ENCODE peak calls at places on chromosomes 13 and 19, in five cellular contexts. One of them, this sample, is unnamed.

GRCh38 chr19:11570039-11570462 is 7.4 kb downstream of the ACP5 start:
- DNase-seq in cardiac fibroblast: no peak
- DNase-seq in kidney epithelial cell: no peak
- DNase-seq in AG04450: no peak
- DNase-seq in ovary: no peak
- DNase-seq in this sample: no peak

GRCh38 chr19:40441719-40442253 is 2.3 kb downstream of the SERTAD3 start:
- DNase-seq in kidney epithelial cell: no peak
- DNase-seq in AG04450: no peak
- DNase-seq in cardiac fibroblast: no peak
- DNase-seq in ovary: no peak
- DNase-seq in this sample: no peak

GRCh38 chr13:28173793-28174192 is 35.4 kb downstream of the PAN3 start:
- DNase-seq in AG04450: no peak
- DNase-seq in ovary: no peak
- DNase-seq in kidney epithelial cell: no peak
- DNase-seq in cardiac fibroblast: no peak
- DNase-seq in this sample: no peak

GRCh38 chr19:3987619-3988371 is 2.5 kb upstream of the EEF2 start:
- DNase-seq in kidney epithelial cell: peak
- DNase-seq in AG04450: peak
- DNase-seq in cardiac fibroblast: peak
- DNase-seq in ovary: peak
- DNase-seq in this sample: peak

GRCh38 chr13:42398542-42398941 is 126.6 kb downstream of the AKAP11 start:
- DNase-seq in ovary: no peak
- DNase-seq in kidney epithelial cell: no peak
- DNase-seq in AG04450: no peak
- DNase-seq in cardiac fibroblast: no peak
- DNase-seq in this sample: no peak

GRCh38 chr13:28590450-28590849 is 68.5 kb upstream of the POMP start:
- DNase-seq in cardiac fibroblast: no peak
- DNase-seq in AG04450: no peak
- DNase-seq in ovary: no peak
- DNase-seq in kidney epithelial cell: no peak
- DNase-seq in this sample: no peak

GRCh38 chr19:9597027-9597426 is 12.7 kb upstream of the ZNF121 start:
- DNase-seq in ovary: no peak
- DNase-seq in cardiac fibroblast: peak
- DNase-seq in kidney epithelial cell: no peak
- DNase-seq in AG04450: no peak
- DNase-seq in this sample: no peak

GRCh38 chr13:31703780-31704179 is 35.5 kb upstream of the RXFP2 start:
- DNase-seq in kidney epithelial cell: no peak
- DNase-seq in ovary: no peak
- DNase-seq in cardiac fibroblast: no peak
- DNase-seq in AG04450: no peak
- DNase-seq in this sample: no peak

GRCh38 chr13:23986619-23987018 is 89.3 kb upstream of the C1QTNF9B start:
- DNase-seq in ovary: no peak
- DNase-seq in AG04450: peak
- DNase-seq in cardiac fibroblast: peak
- DNase-seq in kidney epithelial cell: no peak
- DNase-seq in this sample: no peak

GRCh38 chr19:7618366-7618765 is 11.0 kb downstream of the XAB2 start:
- DNase-seq in cardiac fibroblast: no peak
- DNase-seq in kidney epithelial cell: no peak
- DNase-seq in AG04450: no peak
- DNase-seq in ovary: no peak
- DNase-seq in this sample: peak

GRCh38 chr19:39251081-39251480 is 2.4 kb upstream of the IFNL4 start:
- DNase-seq in kidney epithelial cell: no peak
- DNase-seq in AG04450: no peak
- DNase-seq in cardiac fibroblast: no peak
- DNase-seq in ovary: no peak
- DNase-seq in this sample: no peak

GRCh38 chr19:16540948-16541347 is 1.3 kb downstream of the CHERP start:
- DNase-seq in kidney epithelial cell: no peak
- DNase-seq in AG04450: no peak
- DNase-seq in cardiac fibroblast: no peak
- DNase-seq in ovary: no peak
- DNase-seq in this sample: no peak
- H3K4me3 ChIP-seq in kidney epithelial cell: peak
- H3K4me3 ChIP-seq in AG04450: peak
- H3K4me3 ChIP-seq in cardiac fibroblast: peak
- H3K4me3 ChIP-seq in ovary: peak
- H3K4me3 ChIP-seq in this sample: no peak

DNA sequence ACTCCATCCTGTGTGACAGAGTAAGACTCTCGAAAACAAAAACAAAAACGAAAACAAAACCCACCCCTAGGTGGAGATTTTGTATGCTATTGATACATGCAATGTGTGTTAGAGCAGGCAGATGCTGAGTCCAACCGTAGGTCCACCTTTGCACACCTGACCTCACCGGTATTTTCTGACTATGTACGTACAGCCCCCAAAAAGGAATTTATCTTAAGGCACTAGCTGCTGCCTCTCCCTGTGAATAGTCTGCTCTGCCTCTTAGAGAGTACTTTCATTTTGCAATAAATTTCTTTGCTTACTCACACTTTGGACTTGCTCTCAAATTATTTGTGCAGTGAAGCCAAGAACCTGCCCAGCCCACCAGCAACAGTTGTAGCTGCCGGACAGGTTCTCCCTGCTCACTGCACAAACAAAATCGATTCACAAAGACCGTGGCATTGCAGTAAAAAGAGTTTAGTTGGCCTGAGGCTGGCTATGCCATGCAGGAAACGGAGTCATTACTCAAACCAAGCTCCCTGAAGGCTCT is 8.2 kb upstream of the ZNF77 start:
- DNase-seq in cardiac fibroblast: peak
- DNase-seq in ovary: no peak
- DNase-seq in kidney epithelial cell: peak
- DNase-seq in AG04450: no peak
- DNase-seq in this sample: peak
- TF ChIP-seq CTCF in cardiac fibroblast: no peak
- TF ChIP-seq CTCF in ovary: no peak
- TF ChIP-seq CTCF in kidney epithelial cell: no peak
- TF ChIP-seq CTCF in AG04450: no peak
- TF ChIP-seq CTCF in this sample: no peak

GRCh38 chr13:110615005-110615321 is 382 bp upstream of the NAXD start:
- DNase-seq in cardiac fibroblast: no peak
- DNase-seq in AG04450: no peak
- DNase-seq in ovary: no peak
- DNase-seq in kidney epithelial cell: no peak
- DNase-seq in this sample: no peak
- H3K4me3 ChIP-seq in cardiac fibroblast: peak
- H3K4me3 ChIP-seq in AG04450: peak
- H3K4me3 ChIP-seq in ovary: peak
- H3K4me3 ChIP-seq in kidney epithelial cell: peak
- H3K4me3 ChIP-seq in this sample: peak

GRCh38 chr19:18428837-18429674 is 8.9 kb downstream of the ISYNA1 start:
- DNase-seq in kidney epithelial cell: no peak
- DNase-seq in cardiac fibroblast: peak
- DNase-seq in AG04450: no peak
- DNase-seq in ovary: peak
- DNase-seq in this sample: no peak
- TF ChIP-seq CTCF in kidney epithelial cell: peak
- TF ChIP-seq CTCF in cardiac fibroblast: no peak
- TF ChIP-seq CTCF in AG04450: no peak
- TF ChIP-seq CTCF in ovary: no peak
- TF ChIP-seq CTCF in this sample: no peak

DNA sequence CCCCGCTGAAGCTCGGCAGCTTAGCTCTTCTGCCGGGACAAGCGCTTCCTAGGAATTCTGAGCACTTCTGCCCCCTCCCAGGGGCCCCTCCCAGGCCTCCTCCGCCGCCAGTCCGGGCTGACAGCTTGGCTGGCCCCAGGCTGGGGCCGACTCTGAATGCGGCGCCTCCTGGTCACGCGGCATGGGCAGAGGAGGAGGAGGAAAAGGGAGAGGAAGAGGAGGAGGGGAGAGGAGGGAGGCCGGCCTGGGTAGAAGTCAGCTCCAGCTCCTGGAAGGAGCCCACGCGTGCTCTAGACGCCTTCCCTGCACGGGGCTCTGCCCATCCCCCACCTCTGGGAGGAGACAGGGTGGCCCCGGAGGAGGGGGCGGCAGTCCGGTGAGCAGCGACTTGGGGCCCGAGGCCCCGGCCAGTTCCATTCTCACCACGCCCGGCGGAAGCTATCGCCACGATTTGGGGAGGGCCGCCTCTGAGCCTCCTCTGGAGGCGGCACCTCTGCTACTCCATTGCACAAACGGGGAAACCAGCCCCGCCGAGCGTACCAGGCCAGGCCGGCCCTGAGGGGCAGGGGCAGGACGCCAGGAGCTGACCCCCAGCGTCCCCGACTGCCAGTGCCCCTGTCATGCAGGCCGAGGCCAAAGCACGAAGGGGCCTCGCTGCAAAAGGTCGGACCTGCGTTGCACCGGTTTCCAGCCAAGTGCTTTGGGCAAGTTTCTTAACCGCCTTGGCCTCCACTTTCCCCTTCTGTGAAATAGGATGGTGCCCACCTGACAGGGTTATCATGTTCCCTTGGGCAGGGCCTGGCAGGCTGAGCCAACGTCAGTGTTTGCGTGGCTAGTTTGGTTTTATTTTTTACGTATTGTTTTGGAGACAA is 31.6 kb downstream of the CCNE1 start:
- DNase-seq in ovary: peak
- DNase-seq in AG04450: no peak
- DNase-seq in cardiac fibroblast: peak
- DNase-seq in kidney epithelial cell: no peak
- DNase-seq in this sample: peak
- H3K4me3 ChIP-seq in ovary: peak
- H3K4me3 ChIP-seq in AG04450: no peak
- H3K4me3 ChIP-seq in cardiac fibroblast: peak
- H3K4me3 ChIP-seq in kidney epithelial cell: no peak
- H3K4me3 ChIP-seq in this sample: no peak

DNA sequence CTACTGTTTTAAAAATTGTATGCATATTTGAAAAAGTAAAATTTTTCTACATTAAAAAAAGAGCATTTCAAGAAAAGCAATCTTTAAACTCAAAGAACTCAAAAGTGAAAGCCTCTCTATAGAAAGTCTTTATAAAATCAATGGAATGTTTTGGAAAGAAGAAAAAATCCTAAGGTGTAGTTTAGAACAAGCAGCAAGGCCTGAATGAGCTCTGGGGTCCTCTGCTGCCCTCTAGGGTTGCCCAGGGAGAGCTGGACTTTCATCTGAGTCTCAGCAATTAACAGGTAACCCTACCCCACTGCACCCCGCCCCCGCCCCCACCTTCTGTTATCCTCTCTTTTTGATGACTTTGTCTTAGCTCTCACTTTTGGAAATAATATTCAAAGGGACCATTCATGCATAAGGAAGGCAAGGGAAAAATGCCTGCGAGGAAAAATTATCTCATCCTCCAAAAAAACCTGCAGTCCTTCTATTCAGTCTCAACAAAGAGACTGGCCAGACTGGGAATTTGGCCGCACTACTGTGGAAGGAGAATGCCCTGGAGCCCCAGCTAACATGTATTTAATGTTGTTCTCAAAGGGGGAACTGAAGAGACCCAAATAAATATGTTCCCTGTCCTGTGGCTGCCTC is 24.1 kb downstream of the SLC25A30 start:
- DNase-seq in cardiac fibroblast: peak
- DNase-seq in ovary: no peak
- DNase-seq in kidney epithelial cell: peak
- DNase-seq in AG04450: no peak
- DNase-seq in this sample: peak
- TF ChIP-seq CTCF in cardiac fibroblast: peak
- TF ChIP-seq CTCF in ovary: no peak
- TF ChIP-seq CTCF in kidney epithelial cell: peak
- TF ChIP-seq CTCF in AG04450: peak
- TF ChIP-seq CTCF in this sample: peak

GRCh38 chr19:33176670-33177416 is 17.3 kb upstream of the LRP3 start:
- DNase-seq in ovary: peak
- DNase-seq in kidney epithelial cell: peak
- DNase-seq in AG04450: peak
- DNase-seq in cardiac fibroblast: peak
- DNase-seq in this sample: peak

GRCh38 chr19:33174186-33174585 is 19.9 kb upstream of the LRP3 start:
- DNase-seq in cardiac fibroblast: no peak
- DNase-seq in kidney epithelial cell: no peak
- DNase-seq in AG04450: no peak
- DNase-seq in ovary: no peak
- DNase-seq in this sample: no peak

GRCh38 chr19:33175156-33175782 is 18.9 kb upstream of the LRP3 start:
- DNase-seq in ovary: no peak
- DNase-seq in kidney epithelial cell: no peak
- DNase-seq in AG04450: no peak
- DNase-seq in cardiac fibroblast: no peak
- DNase-seq in this sample: no peak

GRCh38 chr19:33175886-33176669 is 18.1 kb upstream of the LRP3 start:
- DNase-seq in kidney epithelial cell: no peak
- DNase-seq in cardiac fibroblast: peak
- DNase-seq in ovary: peak
- DNase-seq in AG04450: no peak
- DNase-seq in this sample: peak

DNA sequence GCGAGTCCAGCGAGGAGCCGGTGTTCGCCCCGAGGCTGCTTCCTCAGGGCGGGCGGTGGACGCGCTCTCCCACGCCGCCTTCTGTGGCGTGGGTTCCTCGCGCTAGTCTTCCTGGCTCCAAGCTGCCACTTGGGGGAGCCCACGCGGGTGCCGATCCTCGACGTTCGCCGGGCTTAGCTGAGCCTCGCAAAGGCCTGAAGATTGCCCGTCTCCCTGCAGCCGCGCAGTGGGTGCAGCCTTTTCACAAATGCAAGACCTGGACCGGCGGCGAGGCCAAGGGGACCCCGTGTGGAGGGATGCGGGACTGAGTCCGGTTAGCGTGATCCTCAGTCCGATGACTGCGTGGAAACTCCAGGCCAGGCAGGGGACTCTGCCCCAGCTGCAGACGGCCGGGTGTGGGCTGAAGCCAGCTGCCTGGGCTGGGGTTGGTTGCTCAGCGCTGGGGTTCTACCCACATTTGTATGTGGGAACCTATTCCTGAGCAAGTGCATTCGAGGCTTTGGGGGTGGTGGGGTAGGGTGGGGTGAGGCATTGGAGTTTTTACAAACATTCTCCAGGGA is 16.6 kb upstream of the LRP3 start:
- DNase-seq in kidney epithelial cell: no peak
- DNase-seq in AG04450: no peak
- DNase-seq in cardiac fibroblast: no peak
- DNase-seq in ovary: no peak
- DNase-seq in this sample: peak
- H3K4me3 ChIP-seq in kidney epithelial cell: peak
- H3K4me3 ChIP-seq in AG04450: peak
- H3K4me3 ChIP-seq in cardiac fibroblast: peak
- H3K4me3 ChIP-seq in ovary: peak
- H3K4me3 ChIP-seq in this sample: peak

GRCh38 chr13:39215971-39216370 is 177.7 kb downstream of the NHLRC3 start:
- DNase-seq in AG04450: no peak
- DNase-seq in kidney epithelial cell: no peak
- DNase-seq in cardiac fibroblast: no peak
- DNase-seq in ovary: no peak
- DNase-seq in this sample: no peak

GRCh38 chr13:39209731-39210633 is 171.7 kb downstream of the NHLRC3 start:
- DNase-seq in AG04450: no peak
- DNase-seq in cardiac fibroblast: peak
- DNase-seq in ovary: no peak
- DNase-seq in kidney epithelial cell: no peak
- DNase-seq in this sample: no peak

GRCh38 chr13:39210961-39211534 is 172.8 kb downstream of the NHLRC3 start:
- DNase-seq in cardiac fibroblast: no peak
- DNase-seq in AG04450: no peak
- DNase-seq in kidney epithelial cell: no peak
- DNase-seq in ovary: no peak
- DNase-seq in this sample: no peak
- TF ChIP-seq CTCF in cardiac fibroblast: peak
- TF ChIP-seq CTCF in AG04450: no peak
- TF ChIP-seq CTCF in kidney epithelial cell: no peak
- TF ChIP-seq CTCF in ovary: no peak
- TF ChIP-seq CTCF in this sample: no peak

This sample was measured in pancreas.